ENCODE peak calls at places on chromosomes 2 and 18, in five cellular contexts. F is kidney tubule cell; Q is GM12878; H is NCI-H1092; E is activated T-cell treated with anti-CD3 and anti-CD28 coated beads, Interleukin-2, amount 50 U/mL, for 24 hours. G is an unnamed sample.

GRCh38 chr2:73920577-73921545 is 5.8 kb upstream of the DGUOK start:
- DNase-seq in H (no peak), Q (no peak), E (peak; percentile 54), F (peak; percentile 22), G (no peak)

GRCh38 chr2:109663721-109664120 is 49.6 kb downstream of the SOWAHC start:
- DNase-seq in E (no peak), Q (no peak), F (peak; percentile 65), H (peak; percentile 48), G (peak; percentile 30)

GRCh38 chr2:174334278-174334715 is 457 bp upstream of the SP9 start:
- DNase-seq in H (no peak), E (no peak), Q (no peak), F (no peak), G (no peak)

GRCh38 chr2:7725850-7726242 is 808.6 kb downstream of the RNF144A start:
- DNase-seq in H (no peak), E (no peak), Q (no peak), F (peak; percentile 28), G (peak; percentile 54)

GRCh38 chr2:46776687-46777327 is 138.8 kb downstream of the MCFD2 start:
- DNase-seq in F (peak; percentile 55), H (no peak), E (peak; percentile 43), Q (no peak), G (peak; percentile 57)

GRCh38 chr2:128549094-128549493 is 230.4 kb upstream of the HS6ST1 start:
- DNase-seq in Q (no peak), E (no peak), F (no peak), H (no peak), G (no peak)

GRCh38 chr2:134739879-134740301 is 21.1 kb upstream of the TMEM163 start:
- DNase-seq in H (no peak), E (no peak), Q (peak; percentile 90), F (peak; percentile 83), G (peak; percentile 45)

GRCh38 chr2:86397989-86398388 is 43.2 kb upstream of the KDM3A start:
- DNase-seq in H (no peak), Q (no peak), F (no peak), E (no peak), G (no peak)

GRCh38 chr18:47953471-47953931 is 23.0 kb upstream of the SMAD2 start:
- DNase-seq in Q (no peak), E (peak; percentile 35), H (peak; percentile 34), F (peak; percentile 88), G (peak; percentile 97)

GRCh38 chr2:70062270-70062669 is 25.0 kb upstream of the PCBP1 start:
- DNase-seq in F (no peak), Q (no peak), E (no peak), H (no peak), G (no peak)

GRCh38 chr2:98541906-98542305 is 66.4 kb downstream of the COA5 start:
- DNase-seq in E (no peak), F (no peak), Q (no peak), H (no peak), G (no peak)

GRCh38 chr18:63528863-63529492 is 13.2 kb upstream of the SERPINB12 start:
- DNase-seq in E (no peak), H (no peak), F (no peak), Q (no peak), G (no peak)

GRCh38 chr2:173855686-173856085 is 109.5 kb downstream of the SP3 start:
- DNase-seq in F (no peak), E (no peak), Q (no peak), H (no peak), G (no peak)

GRCh38 chr2:165007162-165007744 is 51.9 kb upstream of the SLC38A11 start:
- DNase-seq in E (no peak), Q (no peak), F (no peak), H (no peak), G (peak; percentile 47)

GRCh38 chr18:70397259-70397925 is 108.5 kb downstream of the SOCS6 start:
- DNase-seq in F (peak; percentile 42), H (no peak), E (no peak), Q (no peak), G (no peak)

GRCh38 chr2:71223767-71224333 is 3.1 kb downstream of the PAIP2B start:
- DNase-seq in F (peak; percentile 58), H (peak; percentile 40), E (no peak), Q (no peak), G (peak; percentile 49)

GRCh38 chr18:48878471-48878870 is 72.3 kb downstream of the SMAD7 start:
- DNase-seq in H (no peak), E (no peak), F (peak; percentile 23), Q (no peak), G (no peak)

G was measured in renal cortical epithelial cell.